ENCODE peak calls at places on chromosomes 12 and 14, in ten cellular contexts. X, V, P, L, Z, M, T, J, N and G are unnamed samples.

GRCh38 chr12:1911598-1912575 is 6.6 kb downstream of the CACNA2D4 start:
- DNase-seq in X (no peak), V (no peak), P (no peak), L (no peak), Z (no peak), M (no peak), T (no peak), J (no peak), N (no peak), G (no peak)

GRCh38 chr14:90140298-90140955 is 78.6 kb downstream of the KCNK13 start:
- DNase-seq in X (no peak), V (peak), P (no peak), L (no peak), Z (no peak), M (no peak), T (no peak), J (no peak), N (no peak), G (no peak)

GRCh38 chr14:39568809-39569538 is 136.7 kb upstream of the FBXO33 start:
- DNase-seq in X (no peak), V (no peak), P (no peak), L (no peak), Z (no peak), M (no peak), T (no peak), J (no peak), N (no peak), G (no peak)

GRCh38 chr12:32159381-32159780 is 52.7 kb downstream of the BICD1 start:
- DNase-seq in X (no peak), V (no peak), P (no peak), L (no peak), Z (no peak), M (no peak), T (no peak), J (no peak), N (no peak), G (no peak)

GRCh38 chr12:49093746-49094103 is 876 bp downstream of the DHH start:
- DNase-seq in X (peak), V (no peak), P (peak), L (no peak), Z (no peak), M (no peak), T (no peak), J (no peak), N (no peak), G (no peak)

GRCh38 chr12:51953011-51953568 is 1.6 kb downstream of the ACVR1B start:
- DNase-seq in X (peak), V (no peak), P (no peak), L (no peak), Z (no peak), M (no peak), T (no peak), J (no peak), N (no peak), G (no peak)

GRCh38 chr12:104201238-104202001 is 14.2 kb upstream of the TXNRD1 start:
- DNase-seq in X (peak), V (peak), P (peak), L (peak), Z (peak), M (peak), T (peak), J (peak), N (peak), G (peak)

GRCh38 chr12:20451759-20452158 is 83.4 kb downstream of the PDE3A start:
- DNase-seq in X (no peak), V (no peak), P (no peak), L (no peak), Z (no peak), M (no peak), T (no peak), J (no peak), N (no peak), G (no peak)

GRCh38 chr12:28603801-28604200 is 413.5 kb downstream of the CCDC91 start:
- DNase-seq in X (no peak), V (no peak), P (no peak), L (no peak), Z (no peak), M (no peak), T (no peak), J (no peak), N (no peak), G (no peak)

DNA sequence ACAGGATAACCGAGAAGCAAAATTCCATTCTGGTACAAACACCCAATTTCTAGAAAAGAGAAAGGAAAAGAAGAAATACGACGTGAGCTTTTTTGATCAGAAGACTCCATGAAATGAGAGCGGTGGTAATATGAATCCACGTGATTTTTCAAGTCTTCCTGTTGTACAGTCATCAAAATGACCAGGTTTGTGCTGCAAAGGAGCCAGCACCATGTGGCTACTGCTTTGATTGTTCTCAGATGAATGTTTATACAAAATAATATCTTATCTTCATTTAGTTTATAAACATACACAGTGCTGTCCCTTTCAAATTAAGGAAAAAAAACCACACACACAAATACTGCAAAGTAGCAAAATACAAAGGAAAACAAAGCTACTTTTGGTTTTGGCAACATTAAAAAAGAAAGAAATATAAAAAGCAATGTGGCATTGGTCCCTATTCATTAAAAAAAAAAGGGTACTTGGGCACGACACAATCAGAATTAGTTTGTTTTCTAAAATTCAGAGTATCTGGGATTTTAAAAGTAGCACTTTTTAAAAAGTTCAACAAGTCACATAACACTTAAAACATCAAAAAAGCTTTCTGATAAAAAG is 13.0 kb upstream of the SELPLG start:
- DNase-seq in X (no peak), V (no peak), P (no peak), L (no peak), Z (no peak), M (no peak), T (no peak), J (no peak), N (no peak), G (no peak)
- TF ChIP-seq CTCF in X (no peak), V (no peak), P (no peak), L (no peak), Z (no peak), M (no peak), T (no peak), J (no peak), N (no peak), G (no peak)

GRCh38 chr12:12016284-12017100 is 54.2 kb upstream of the BCL2L14 start:
- DNase-seq in X (no peak), V (no peak), P (no peak), L (no peak), Z (no peak), M (no peak), T (no peak), J (no peak), N (no peak), G (no peak)

GRCh38 chr12:12018454-12018853 is 52.3 kb upstream of the BCL2L14 start:
- DNase-seq in X (no peak), V (no peak), P (no peak), L (no peak), Z (no peak), M (no peak), T (no peak), J (no peak), N (peak), G (no peak)

GRCh38 chr12:12019881-12020280 is 50.9 kb upstream of the BCL2L14 start:
- DNase-seq in X (no peak), V (no peak), P (no peak), L (no peak), Z (no peak), M (no peak), T (no peak), J (no peak), N (no peak), G (no peak)

GRCh38 chr12:12017135-12017581 is 53.6 kb upstream of the BCL2L14 start:
- DNase-seq in X (no peak), V (no peak), P (no peak), L (no peak), Z (no peak), M (no peak), T (no peak), J (no peak), N (no peak), G (no peak)

DNA sequence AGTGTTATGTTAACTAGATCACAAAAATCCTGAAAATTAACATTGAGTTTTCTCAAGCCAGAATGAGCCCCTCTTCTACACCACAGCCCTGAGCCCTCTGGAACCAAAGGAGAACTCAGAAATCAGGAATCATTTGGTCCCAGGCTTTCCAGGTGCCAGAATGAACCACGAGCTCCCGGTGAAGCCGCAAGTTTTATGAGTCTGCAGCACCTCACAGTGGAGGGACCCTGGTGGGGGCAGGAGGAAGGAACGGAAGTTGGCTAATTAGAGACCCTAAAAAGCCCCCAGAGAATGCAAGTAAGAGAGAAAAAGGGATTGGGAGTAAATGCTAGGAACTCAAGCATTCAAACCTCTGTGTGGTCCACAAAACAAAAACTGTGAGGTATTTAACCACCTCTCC is 52.9 kb upstream of the BCL2L14 start:
- DNase-seq in X (peak), V (no peak), P (peak), L (no peak), Z (no peak), M (no peak), T (no peak), J (no peak), N (no peak), G (no peak)
- TF ChIP-seq CTCF in X (peak), V (peak), P (no peak), L (no peak), Z (peak), M (no peak), T (peak), J (no peak), N (no peak), G (no peak)

DNA sequence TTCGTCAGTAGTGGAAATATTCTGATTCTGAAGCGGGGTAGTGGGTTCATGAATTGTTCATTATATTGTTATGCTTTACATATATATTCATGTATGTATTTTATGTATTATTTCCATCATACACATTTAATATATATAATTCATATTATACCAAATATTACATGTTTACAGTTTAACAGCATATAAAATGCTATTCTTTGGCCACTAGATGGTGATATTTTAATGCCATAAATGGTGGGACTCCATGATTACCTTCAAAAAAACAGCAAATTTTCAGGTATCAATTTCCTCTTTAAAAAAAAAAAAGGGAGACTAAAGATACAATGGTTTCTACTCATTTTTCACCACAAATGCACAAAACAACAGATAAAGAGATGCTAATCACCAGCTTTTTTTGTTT is 41.0 kb downstream of the BDKRB1 start:
- DNase-seq in X (no peak), V (peak), P (no peak), L (no peak), Z (no peak), M (no peak), T (no peak), J (no peak), N (no peak), G (no peak)
- TF ChIP-seq CTCF in X (peak), V (peak), P (no peak), L (peak), Z (peak), M (no peak), T (peak), J (peak), N (no peak), G (no peak)

GRCh38 chr12:59252731-59253130 is 332.4 kb upstream of the LRIG3 start:
- DNase-seq in X (no peak), V (no peak), P (no peak), L (no peak), Z (no peak), M (no peak), T (no peak), J (no peak), N (no peak), G (no peak)

DNA sequence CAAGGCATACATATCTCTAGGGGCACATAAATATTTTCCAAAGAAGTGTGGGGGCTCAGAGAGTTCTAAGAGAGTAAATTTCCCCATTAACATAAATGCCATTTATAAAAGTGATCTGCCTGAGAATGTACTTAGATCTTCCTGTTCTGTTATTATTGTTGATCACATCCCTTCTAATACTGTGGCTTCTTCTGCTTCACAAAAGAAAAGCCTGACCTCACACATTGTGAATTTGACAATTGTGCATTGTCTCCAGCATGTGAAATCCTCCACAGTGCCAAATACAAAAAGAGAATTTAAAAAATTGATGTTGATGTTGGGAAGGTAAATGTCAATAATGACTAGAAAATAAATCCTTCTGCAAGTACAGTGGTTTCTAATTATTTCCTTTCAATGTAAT is 330.5 kb upstream of the LRIG3 start:
- DNase-seq in X (no peak), V (no peak), P (no peak), L (no peak), Z (no peak), M (no peak), T (no peak), J (no peak), N (no peak), G (no peak)
- TF ChIP-seq CTCF in X (no peak), V (no peak), P (no peak), L (no peak), Z (no peak), M (no peak), T (no peak), J (no peak), N (no peak), G (no peak)

GRCh38 chr14:68789798-68790655 is 2.8 kb downstream of the ZFP36L1 start:
- DNase-seq in X (peak), V (no peak), P (no peak), L (peak), Z (no peak), M (no peak), T (no peak), J (no peak), N (no peak), G (no peak)

GRCh38 chr14:68788275-68789001 is 4.4 kb downstream of the ZFP36L1 start:
- DNase-seq in X (no peak), V (no peak), P (no peak), L (no peak), Z (no peak), M (no peak), T (no peak), J (no peak), N (no peak), G (no peak)

GRCh38 chr14:68787235-68787727 is 5.6 kb downstream of the ZFP36L1 start:
- DNase-seq in X (peak), V (no peak), P (no peak), L (peak), Z (no peak), M (no peak), T (no peak), J (peak), N (no peak), G (no peak)

GRCh38 chr14:68790656-68791077 is 2.2 kb downstream of the ZFP36L1 start:
- DNase-seq in X (no peak), V (no peak), P (no peak), L (no peak), Z (no peak), M (no peak), T (no peak), J (peak), N (no peak), G (no peak)

GRCh38 chr14:68789002-68789797 is 3.7 kb downstream of the ZFP36L1 start:
- DNase-seq in X (peak), V (peak), P (peak), L (peak), Z (no peak), M (peak), T (no peak), J (peak), N (peak), G (peak)
- TF ChIP-seq CTCF in X (peak), V (peak), P (no peak), L (peak), Z (no peak), M (peak), T (no peak), J (peak), N (no peak), G (no peak)

GRCh38 chr12:105342464-105342863 is 12.0 kb downstream of the C12orf75 start:
- DNase-seq in X (peak), V (no peak), P (no peak), L (no peak), Z (no peak), M (no peak), T (no peak), J (no peak), N (no peak), G (no peak)
- TF ChIP-seq CTCF in X (no peak), V (no peak), P (no peak), L (no peak), Z (no peak), M (no peak), T (no peak), J (no peak), N (no peak), G (no peak)

DNA sequence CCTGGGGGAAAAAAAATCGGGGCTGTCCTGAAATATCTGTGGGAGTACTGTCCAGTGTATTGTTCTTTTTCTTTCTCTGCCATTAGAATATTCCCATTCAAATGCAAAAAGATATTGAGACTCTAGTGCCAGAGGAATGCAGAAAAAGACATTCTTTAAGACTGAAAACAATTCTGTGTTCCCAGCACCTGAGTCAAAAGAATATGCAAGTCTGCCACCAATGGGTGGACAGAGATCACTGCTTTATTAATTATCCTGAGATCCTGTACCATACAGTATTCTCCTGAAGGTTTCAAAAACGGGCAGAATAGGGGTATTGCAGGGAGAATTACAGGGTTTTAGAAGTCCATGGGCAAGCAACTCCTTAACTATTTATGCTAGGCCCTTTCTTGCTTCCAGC is 361.8 kb downstream of the C12orf50 start:
- DNase-seq in X (no peak), V (peak), P (no peak), L (no peak), Z (no peak), M (no peak), T (no peak), J (no peak), N (no peak), G (no peak)
- TF ChIP-seq CTCF in X (no peak), V (no peak), P (no peak), L (peak), Z (peak), M (no peak), T (peak), J (no peak), N (no peak), G (no peak)

GRCh38 chr12:108373111-108373510 is 34.0 kb upstream of the CMKLR1 start:
- DNase-seq in X (peak), V (no peak), P (peak), L (no peak), Z (no peak), M (no peak), T (no peak), J (no peak), N (no peak), G (no peak)
- TF ChIP-seq CTCF in X (peak), V (peak), P (peak), L (no peak), Z (no peak), M (no peak), T (no peak), J (no peak), N (no peak), G (no peak)

GRCh38 chr14:33704486-33704885 is 246.4 kb downstream of the EGLN3 start:
- DNase-seq in X (no peak), V (no peak), P (no peak), L (no peak), Z (peak), M (no peak), T (no peak), J (no peak), N (no peak), G (no peak)
- TF ChIP-seq CTCF in X (no peak), V (no peak), P (no peak), L (no peak), Z (no peak), M (no peak), T (no peak), J (no peak), N (no peak), G (no peak)